ENCODE peak calls at places on chromosome 9, in six cellular contexts. Q is neural crest cell, X is tibial artery, E is WTC11, K is thoracic aorta, N is HL-60. P is an unnamed sample.

GRCh38 chr9:3191715-3192114 is 334.1 kb downstream of the RFX3 start:
- DNase-seq in Q (no peak), X (no peak), E (no peak), K (no peak), N (no peak), P (no peak)

GRCh38 chr9:126451316-126451885 is 124.8 kb downstream of the MVB12B start:
- DNase-seq in Q (no peak), X (no peak), E (no peak), K (no peak), N (no peak), P (no peak)

GRCh38 chr9:114655689-114656088 is 1.9 kb downstream of the TEX53 start:
- DNase-seq in Q (no peak), X (no peak), E (no peak), K (no peak), N (peak; percentile 28), P (no peak)

GRCh38 chr9:87122947-87123685 is 175.8 kb upstream of the GAS1 start:
- DNase-seq in Q (no peak), X (no peak), E (no peak), K (no peak), N (no peak), P (peak; percentile 20)

GRCh38 chr9:112168197-112168596 is 6.9 kb downstream of the SUSD1 start:
- DNase-seq in Q (no peak), X (no peak), E (no peak), K (no peak), N (no peak), P (peak; percentile 33)

GRCh38 chr9:89483592-89484474 is 14.1 kb downstream of the SEMA4D start:
- DNase-seq in Q (no peak), X (no peak), E (no peak), K (no peak), N (no peak), P (peak; percentile 91)

GRCh38 chr9:95190413-95190812 is 127.1 kb downstream of the FANCC start:
- DNase-seq in Q (no peak), X (no peak), E (no peak), K (no peak), N (no peak), P (no peak)

GRCh38 chr9:26892251-26893029 is at the start of gene CAAP1:
- DNase-seq in Q (peak; percentile 84), X (peak; percentile 90), E (peak; percentile 92), K (peak; percentile 78), N (peak; percentile 49), P (peak; percentile 97)

GRCh38 chr9:38345851-38346755 is 46.4 kb upstream of the ALDH1B1 start:
- DNase-seq in Q (no peak), X (no peak), E (no peak), K (no peak), N (no peak), P (no peak)

GRCh38 chr9:15999422-16000339 is 446.8 kb downstream of the CCDC171 start:
- DNase-seq in Q (no peak), X (no peak), E (no peak), K (no peak), N (no peak), P (no peak)

GRCh38 chr9:86534572-86535258 is 180.5 kb upstream of the TUT7 start:
- DNase-seq in Q (no peak), X (no peak), E (no peak), K (no peak), N (no peak), P (no peak)

GRCh38 chr9:34124923-34125322 is 1.6 kb downstream of the DCAF12 start:
- DNase-seq in Q (no peak), X (no peak), E (no peak), K (no peak), N (peak; percentile 42), P (no peak)

GRCh38 chr9:136352682-136353081 is 10.9 kb downstream of the DNLZ start:
- DNase-seq in Q (no peak), X (no peak), E (no peak), K (no peak), N (no peak), P (no peak)

GRCh38 chr9:77011973-77012817 is 7.3 kb upstream of the FOXB2 start:
- DNase-seq in Q (peak; percentile 87), X (peak; percentile 41), E (peak; percentile 92), K (no peak), N (peak; percentile 38), P (peak; percentile 79)

GRCh38 chr9:127004946-127005769 is 90.6 kb downstream of the RALGPS1 start:
- DNase-seq in Q (no peak), X (no peak), E (no peak), K (no peak), N (no peak), P (peak; percentile 90)

GRCh38 chr9:113479150-113479761 is 15.7 kb downstream of the RGS3 start:
- DNase-seq in Q (no peak), X (no peak), E (no peak), K (no peak), N (no peak), P (peak; percentile 74)

GRCh38 chr9:121199921-121200320 is 1.7 kb downstream of the RAB14 start:
- DNase-seq in Q (no peak), X (no peak), E (no peak), K (no peak), N (no peak), P (no peak)

GRCh38 chr9:84669293-84670105 is at the start of gene NTRK2:
- DNase-seq in Q (peak; percentile 40), X (peak; percentile 35), E (peak; percentile 54), K (no peak), N (no peak), P (peak; percentile 11)

GRCh38 chr9:84668204-84669007 is 1.1 kb upstream of the NTRK2 start:
- DNase-seq in Q (peak; percentile 82), X (peak; percentile 72), E (peak; percentile 84), K (no peak), N (peak; percentile 31), P (peak; percentile 43)

GRCh38 chr9:84670106-84670800 is 724 bp downstream of the NTRK2 start:
- DNase-seq in Q (peak; percentile 25), X (peak; percentile 37), E (peak; percentile 62), K (no peak), N (no peak), P (no peak)

GRCh38 chr9:84669008-84669292 is 579 bp upstream of the NTRK2 start:
- DNase-seq in Q (no peak), X (no peak), E (no peak), K (no peak), N (no peak), P (no peak)

GRCh38 chr9:84667571-84668203 is 1.8 kb upstream of the NTRK2 start:
- DNase-seq in Q (peak; percentile 17), X (no peak), E (peak; percentile 17), K (no peak), N (peak; percentile 24), P (peak; percentile 5)
- TF ChIP-seq CTCF in Q (peak; percentile 67), X (peak; percentile 45), E (peak; percentile 35), K (peak; percentile 43), N (peak; percentile 22), P (no peak)

GRCh38 chr9:123417289-123418051 is 61.5 kb downstream of the CRB2 start:
- DNase-seq in Q (no peak), X (no peak), E (no peak), K (no peak), N (no peak), P (no peak)
- TF ChIP-seq CTCF in Q (no peak), X (no peak), E (no peak), K (no peak), N (no peak), P (no peak)

GRCh38 chr9:21579743-21580142 is 97.6 kb upstream of the IFNE start:
- DNase-seq in Q (no peak), X (no peak), E (no peak), K (no peak), N (no peak), P (no peak)

GRCh38 chr9:21583628-21584027 is 101.5 kb upstream of the IFNE start:
- DNase-seq in Q (no peak), X (no peak), E (no peak), K (no peak), N (no peak), P (no peak)

GRCh38 chr9:21580636-21581353 is 98.7 kb upstream of the IFNE start:
- DNase-seq in Q (no peak), X (no peak), E (no peak), K (no peak), N (no peak), P (no peak)

GRCh38 chr9:21576331-21577189 is 94.4 kb upstream of the IFNE start:
- DNase-seq in Q (no peak), X (no peak), E (no peak), K (no peak), N (no peak), P (peak; percentile 74)

GRCh38 chr9:21579209-21579608 is 97.1 kb upstream of the IFNE start:
- DNase-seq in Q (no peak), X (no peak), E (no peak), K (no peak), N (no peak), P (peak; percentile 69)
- TF ChIP-seq CTCF in Q (no peak), X (no peak), E (no peak), K (no peak), N (no peak), P (no peak)

DNA sequence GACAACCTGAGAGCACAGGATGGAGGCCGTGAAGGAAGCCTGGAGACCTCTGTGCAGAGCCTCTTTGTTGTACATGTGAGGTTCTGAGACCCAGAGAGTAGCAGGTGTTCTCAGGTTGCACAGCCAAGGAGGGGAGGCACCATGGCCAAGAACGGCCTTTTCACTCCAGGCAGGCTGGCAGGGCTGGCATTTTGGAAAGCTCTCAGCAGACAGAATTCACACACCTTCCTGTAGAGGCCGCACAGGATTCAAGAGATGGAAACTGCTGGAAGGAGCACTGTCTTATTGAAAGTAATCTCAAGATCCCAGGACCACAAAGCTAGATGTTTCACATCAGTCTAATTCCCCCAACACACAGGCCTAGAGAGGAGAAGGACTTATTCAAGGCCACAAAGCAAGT is 52.8 kb upstream of the XPA start:
- DNase-seq in Q (no peak), X (no peak), E (no peak), K (no peak), N (no peak), P (no peak)
- TF ChIP-seq CTCF in Q (no peak), X (no peak), E (no peak), K (no peak), N (no peak), P (no peak)

GRCh38 chr9:133173056-133173455 is 9.3 kb upstream of the GBGT1 start:
- DNase-seq in Q (no peak), X (no peak), E (no peak), K (no peak), N (no peak), P (no peak)
- TF ChIP-seq CTCF in Q (no peak), X (no peak), E (no peak), K (no peak), N (no peak), P (no peak)

DNA sequence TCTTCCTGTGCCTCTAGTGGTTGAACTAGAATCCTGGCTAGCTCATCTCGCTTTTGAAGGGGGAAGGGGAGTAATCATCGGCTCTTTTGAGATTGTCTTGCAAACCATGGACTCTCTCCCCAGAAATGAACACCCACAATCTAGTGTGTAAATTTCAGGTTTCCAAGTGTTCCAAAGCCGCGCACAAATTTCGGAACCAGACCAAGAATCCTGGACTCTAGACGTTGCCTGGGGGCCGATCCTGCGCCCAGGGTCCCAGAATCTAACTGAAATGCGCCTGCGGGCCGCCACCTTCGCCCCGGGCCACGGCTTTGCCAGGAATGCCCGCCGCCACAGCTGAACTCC is 4.8 kb upstream of the FOXE1 start:
- DNase-seq in Q (no peak), X (no peak), E (no peak), K (no peak), N (no peak), P (no peak)
- TF ChIP-seq CTCF in Q (peak; percentile 49), X (no peak), E (no peak), K (no peak), N (no peak), P (no peak)

P was measured in activated CD8-positive, alpha-beta T cell treated with anti-CD3 and anti-CD28 coated beads for 36 hours.